ENCODE peak calls at places on chromosomes 5 and 9, in four cellular contexts. One of them, this sample, is unnamed.

GRCh38 chr5:170570492-170570891 is 66.7 kb downstream of the KCNIP1 start:
- DNase-seq in pancreas: peak
- DNase-seq in tibial artery: no peak
- DNase-seq in fibroblast of mammary gland: no peak
- DNase-seq in this sample: no peak

GRCh38 chr9:94931725-94932124 is 205.2 kb downstream of the AOPEP start:
- DNase-seq in fibroblast of mammary gland: no peak
- DNase-seq in pancreas: no peak
- DNase-seq in tibial artery: no peak
- DNase-seq in this sample: no peak

GRCh38 chr9:22469928-22470544 is 23.4 kb downstream of the DMRTA1 start:
- DNase-seq in fibroblast of mammary gland: peak
- DNase-seq in pancreas: no peak
- DNase-seq in tibial artery: no peak
- DNase-seq in this sample: no peak

GRCh38 chr9:36882117-36882465 is 152.0 kb downstream of the PAX5 start:
- DNase-seq in tibial artery: no peak
- DNase-seq in fibroblast of mammary gland: no peak
- DNase-seq in pancreas: no peak
- DNase-seq in this sample: no peak

GRCh38 chr5:174317261-174317894 is 271.9 kb downstream of the NSG2 start:
- DNase-seq in fibroblast of mammary gland: peak
- DNase-seq in tibial artery: peak
- DNase-seq in pancreas: peak
- DNase-seq in this sample: peak

GRCh38 chr5:111224561-111224989 is 391 bp downstream of the CAMK4 start:
- DNase-seq in tibial artery: no peak
- DNase-seq in pancreas: no peak
- DNase-seq in fibroblast of mammary gland: no peak
- DNase-seq in this sample: no peak

GRCh38 chr9:128579194-128579593 is 26.8 kb downstream of the SPTAN1 start:
- DNase-seq in tibial artery: no peak
- DNase-seq in fibroblast of mammary gland: no peak
- DNase-seq in pancreas: no peak
- DNase-seq in this sample: no peak

GRCh38 chr5:132475531-132475930 is 15.0 kb downstream of the IRF1 start:
- DNase-seq in pancreas: no peak
- DNase-seq in tibial artery: peak
- DNase-seq in fibroblast of mammary gland: no peak
- DNase-seq in this sample: no peak

GRCh38 chr5:127648997-127649550 is at the start of gene CTXN3:
- DNase-seq in tibial artery: no peak
- DNase-seq in pancreas: no peak
- DNase-seq in fibroblast of mammary gland: no peak
- DNase-seq in this sample: no peak

GRCh38 chr9:13358128-13358527 is 78.6 kb upstream of the MPDZ start:
- DNase-seq in pancreas: no peak
- DNase-seq in tibial artery: no peak
- DNase-seq in fibroblast of mammary gland: peak
- DNase-seq in this sample: peak

GRCh38 chr5:12250454-12250853 is 346.2 kb upstream of the CTNND2 start:
- DNase-seq in pancreas: no peak
- DNase-seq in fibroblast of mammary gland: no peak
- DNase-seq in tibial artery: no peak
- DNase-seq in this sample: no peak

GRCh38 chr5:149938272-149938671 is 6.3 kb downstream of the PDE6A start:
- DNase-seq in fibroblast of mammary gland: peak
- DNase-seq in tibial artery: no peak
- DNase-seq in pancreas: peak
- DNase-seq in this sample: peak

GRCh38 chr9:78985084-78985738 is 586.6 kb upstream of the TLE4 start:
- DNase-seq in pancreas: no peak
- DNase-seq in tibial artery: no peak
- DNase-seq in fibroblast of mammary gland: no peak
- DNase-seq in this sample: peak

GRCh38 chr5:179818746-179819295 is 1.9 kb upstream of the SQSTM1 start:
- DNase-seq in pancreas: peak
- DNase-seq in fibroblast of mammary gland: peak
- DNase-seq in tibial artery: peak
- DNase-seq in this sample: peak

GRCh38 chr9:20464242-20464641 is 158.1 kb downstream of the MLLT3 start:
- DNase-seq in pancreas: no peak
- DNase-seq in fibroblast of mammary gland: no peak
- DNase-seq in tibial artery: no peak
- DNase-seq in this sample: no peak

GRCh38 chr9:36912620-36913019 is 121.4 kb downstream of the PAX5 start:
- DNase-seq in fibroblast of mammary gland: no peak
- DNase-seq in tibial artery: no peak
- DNase-seq in pancreas: no peak
- DNase-seq in this sample: no peak

GRCh38 chr9:69097923-69098593 is 62.5 kb downstream of the FXN start:
- DNase-seq in fibroblast of mammary gland: no peak
- DNase-seq in pancreas: no peak
- DNase-seq in tibial artery: no peak
- DNase-seq in this sample: no peak

GRCh38 chr5:113608113-113608551 is 94.6 kb downstream of the YTHDC2 start:
- DNase-seq in pancreas: no peak
- DNase-seq in fibroblast of mammary gland: peak
- DNase-seq in tibial artery: no peak
- DNase-seq in this sample: peak

GRCh38 chr5:71932649-71933338 is 174.5 kb upstream of the MAP1B start:
- DNase-seq in pancreas: peak
- DNase-seq in tibial artery: peak
- DNase-seq in fibroblast of mammary gland: peak
- DNase-seq in this sample: peak

GRCh38 chr9:106156462-106156861 is 462.1 kb downstream of the TMEM38B start:
- DNase-seq in tibial artery: no peak
- DNase-seq in pancreas: no peak
- DNase-seq in fibroblast of mammary gland: no peak
- DNase-seq in this sample: no peak

DNA sequence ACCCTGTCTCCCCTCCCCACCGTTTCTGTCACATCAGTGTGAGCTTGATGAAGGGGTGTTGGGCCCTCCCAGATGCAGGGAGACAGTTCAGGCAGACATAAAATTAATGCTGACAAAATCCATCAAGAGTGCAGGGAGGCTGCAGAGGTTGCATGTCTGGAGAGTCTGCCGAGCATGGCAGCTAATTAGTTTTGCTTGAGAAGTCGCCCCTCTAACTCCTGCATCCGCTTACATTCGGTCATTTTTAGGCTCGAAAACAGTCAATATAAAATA is 44.9 kb downstream of the GALNT12 start:
- DNase-seq in tibial artery: no peak
- DNase-seq in pancreas: no peak
- DNase-seq in fibroblast of mammary gland: no peak
- DNase-seq in this sample: no peak
- H3K4me3 ChIP-seq in tibial artery: no peak
- H3K4me3 ChIP-seq in pancreas: no peak
- H3K4me3 ChIP-seq in fibroblast of mammary gland: no peak
- H3K4me3 ChIP-seq in this sample: no peak

GRCh38 chr5:157350939-157351338 is 85.0 kb downstream of the CYFIP2 start:
- DNase-seq in pancreas: no peak
- DNase-seq in fibroblast of mammary gland: no peak
- DNase-seq in tibial artery: no peak
- DNase-seq in this sample: peak

GRCh38 chr5:157352756-157353340 is 86.9 kb downstream of the CYFIP2 start:
- DNase-seq in pancreas: no peak
- DNase-seq in tibial artery: no peak
- DNase-seq in fibroblast of mammary gland: no peak
- DNase-seq in this sample: no peak

GRCh38 chr5:157348049-157348400 is 82.1 kb downstream of the CYFIP2 start:
- DNase-seq in tibial artery: no peak
- DNase-seq in pancreas: no peak
- DNase-seq in fibroblast of mammary gland: no peak
- DNase-seq in this sample: no peak

GRCh38 chr5:157354825-157355224 is 88.9 kb downstream of the CYFIP2 start:
- DNase-seq in fibroblast of mammary gland: no peak
- DNase-seq in tibial artery: no peak
- DNase-seq in pancreas: no peak
- DNase-seq in this sample: no peak

DNA sequence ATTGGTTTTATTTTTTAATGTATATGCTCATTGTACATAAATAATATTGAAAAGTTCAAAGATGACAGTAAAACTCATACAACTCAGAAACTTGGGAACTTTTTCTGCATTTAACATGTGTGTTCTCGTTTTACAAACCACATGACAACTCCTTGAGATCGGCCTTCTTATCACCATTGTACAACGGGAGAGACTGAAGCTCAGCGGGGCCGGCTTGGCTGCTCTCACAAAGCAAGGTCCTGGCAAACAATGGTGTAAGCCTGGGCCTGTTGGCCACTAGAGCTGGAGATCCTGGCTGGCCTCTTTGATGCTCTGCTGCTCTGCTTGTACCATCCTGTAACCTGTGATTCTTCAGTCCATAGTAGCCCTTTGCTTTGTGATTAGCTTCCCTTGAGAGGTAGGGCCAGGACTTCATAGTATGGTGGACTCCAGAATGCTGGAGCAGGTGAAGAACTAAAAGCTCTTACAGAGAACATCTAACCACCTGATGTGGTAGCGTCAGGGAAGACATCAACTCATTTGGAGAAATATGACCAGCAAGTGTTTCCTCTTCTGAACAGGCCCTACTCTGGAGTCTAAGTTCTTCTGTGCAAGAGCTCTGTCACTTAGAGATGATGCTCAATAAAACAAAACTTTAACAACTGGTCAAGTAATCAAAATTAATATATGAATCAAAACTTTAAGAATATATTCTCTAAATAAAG is 85.6 kb downstream of the CYFIP2 start:
- DNase-seq in fibroblast of mammary gland: no peak
- DNase-seq in pancreas: no peak
- DNase-seq in tibial artery: no peak
- DNase-seq in this sample: no peak
- TF ChIP-seq CTCF in fibroblast of mammary gland: no peak
- TF ChIP-seq CTCF in pancreas: no peak
- TF ChIP-seq CTCF in tibial artery: no peak
- TF ChIP-seq CTCF in this sample: no peak

DNA sequence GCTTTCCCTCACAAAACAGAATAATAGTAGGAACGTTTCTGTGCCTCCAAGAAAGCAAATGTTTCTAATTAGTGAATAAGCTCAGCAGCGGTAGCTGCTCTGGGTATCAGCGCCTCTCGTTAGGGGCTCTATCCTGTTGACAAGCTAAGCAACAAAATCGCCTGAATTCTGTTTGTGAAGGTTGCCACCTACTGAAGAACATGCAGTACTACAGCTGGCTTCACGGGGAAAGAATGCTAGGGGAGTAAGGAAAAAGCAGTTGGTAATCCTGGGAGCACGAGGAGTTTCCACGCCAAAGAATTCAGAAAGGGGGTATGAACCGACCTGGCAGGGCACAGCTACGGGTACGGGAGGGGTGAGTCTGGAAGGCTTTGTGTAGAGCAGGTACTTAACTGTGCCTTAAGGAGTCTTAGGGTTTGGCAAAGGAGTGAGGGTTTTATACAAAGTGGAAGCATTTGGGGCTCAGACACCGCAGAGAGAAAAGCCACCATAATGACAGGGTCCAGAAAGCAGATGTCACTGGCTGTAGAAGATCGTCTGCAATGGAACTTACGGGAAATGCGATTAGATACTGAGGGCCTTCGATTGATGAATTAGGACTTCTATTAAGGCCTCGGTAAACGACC is 171.7 kb downstream of the TTC39B start:
- DNase-seq in fibroblast of mammary gland: peak
- DNase-seq in tibial artery: no peak
- DNase-seq in pancreas: peak
- DNase-seq in this sample: peak
- H3K4me3 ChIP-seq in fibroblast of mammary gland: peak
- H3K4me3 ChIP-seq in tibial artery: peak
- H3K4me3 ChIP-seq in pancreas: no peak
- H3K4me3 ChIP-seq in this sample: peak

GRCh38 chr5:76544268-76544926 is 78.8 kb downstream of the F2RL2 start:
- DNase-seq in fibroblast of mammary gland: peak
- DNase-seq in pancreas: peak
- DNase-seq in tibial artery: no peak
- DNase-seq in this sample: peak

GRCh38 chr5:76545184-76545583 is 78.0 kb downstream of the F2RL2 start:
- DNase-seq in fibroblast of mammary gland: no peak
- DNase-seq in pancreas: no peak
- DNase-seq in tibial artery: no peak
- DNase-seq in this sample: no peak

GRCh38 chr5:76542236-76542635 is 81.0 kb downstream of the F2RL2 start:
- DNase-seq in fibroblast of mammary gland: no peak
- DNase-seq in pancreas: no peak
- DNase-seq in tibial artery: no peak
- DNase-seq in this sample: no peak

GRCh38 chr5:76546497-76547102 is 76.6 kb downstream of the F2RL2 start:
- DNase-seq in fibroblast of mammary gland: no peak
- DNase-seq in pancreas: no peak
- DNase-seq in tibial artery: no peak
- DNase-seq in this sample: no peak

DNA sequence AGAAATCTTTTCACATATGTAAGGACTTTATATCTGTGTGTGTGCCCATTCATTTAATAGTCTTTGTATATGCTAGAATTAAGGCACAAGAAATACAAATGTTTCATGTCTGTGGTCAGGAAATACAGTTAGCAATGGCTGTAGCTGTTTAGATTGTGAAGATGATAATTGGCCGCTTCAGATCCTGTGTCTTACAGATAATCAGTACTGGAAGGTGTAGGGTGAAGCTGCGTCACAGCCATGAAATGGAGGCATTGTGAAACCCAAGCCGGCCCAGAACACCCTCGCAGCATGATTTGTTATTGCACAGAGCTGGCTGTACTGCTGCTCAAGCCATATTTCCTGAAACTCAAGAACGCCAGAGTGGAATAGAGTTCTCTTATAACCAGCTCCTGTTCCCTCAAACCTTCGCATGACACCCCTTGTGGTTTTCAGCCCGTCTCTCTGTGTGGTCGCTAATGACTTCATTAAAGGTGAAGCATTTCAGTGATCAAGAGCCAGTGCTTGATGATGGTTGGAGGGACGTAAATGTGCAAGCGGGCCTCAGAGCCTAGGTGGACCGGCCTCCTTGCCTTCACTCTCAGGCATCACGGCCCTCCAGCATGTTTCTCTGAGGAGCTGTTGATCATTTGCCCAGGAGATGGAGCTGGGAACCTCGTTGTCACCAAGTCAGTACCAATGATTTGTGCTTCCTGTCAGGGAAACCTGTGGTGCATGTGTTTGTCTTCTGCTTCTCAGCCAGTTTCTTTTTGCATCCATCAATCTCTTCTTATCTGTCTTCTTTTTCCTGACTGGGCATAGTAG is 80.1 kb downstream of the F2RL2 start:
- DNase-seq in tibial artery: no peak
- DNase-seq in pancreas: no peak
- DNase-seq in fibroblast of mammary gland: no peak
- DNase-seq in this sample: no peak
- TF ChIP-seq CTCF in tibial artery: no peak
- TF ChIP-seq CTCF in pancreas: no peak
- TF ChIP-seq CTCF in fibroblast of mammary gland: no peak
- TF ChIP-seq CTCF in this sample: no peak

GRCh38 chr5:59124983-59125960 is 542.4 kb downstream of the RAB3C start:
- DNase-seq in tibial artery: no peak
- DNase-seq in fibroblast of mammary gland: no peak
- DNase-seq in pancreas: no peak
- DNase-seq in this sample: no peak
- H3K4me3 ChIP-seq in tibial artery: no peak
- H3K4me3 ChIP-seq in fibroblast of mammary gland: no peak
- H3K4me3 ChIP-seq in pancreas: no peak
- H3K4me3 ChIP-seq in this sample: no peak

GRCh38 chr9:6305954-6306563 is 22.1 kb upstream of the TPD52L3 start:
- DNase-seq in pancreas: no peak
- DNase-seq in fibroblast of mammary gland: peak
- DNase-seq in tibial artery: no peak
- DNase-seq in this sample: peak
- TF ChIP-seq CTCF in pancreas: no peak
- TF ChIP-seq CTCF in fibroblast of mammary gland: peak
- TF ChIP-seq CTCF in tibial artery: peak
- TF ChIP-seq CTCF in this sample: peak

GRCh38 chr5:21847300-21847699 is 1005.8 kb downstream of the CDH12 start:
- DNase-seq in fibroblast of mammary gland: no peak
- DNase-seq in tibial artery: no peak
- DNase-seq in pancreas: no peak
- DNase-seq in this sample: no peak
- H3K4me3 ChIP-seq in fibroblast of mammary gland: no peak
- H3K4me3 ChIP-seq in tibial artery: no peak
- H3K4me3 ChIP-seq in pancreas: no peak
- H3K4me3 ChIP-seq in this sample: no peak